ENCODE peak calls at places on chromosomes 1 and 21, in nine cellular contexts. M, V, A, H, G, J, S, X and Z are unnamed samples.

GRCh38 chr21:43659136-43660000 is at the start of the genes HSF2BP and RRP1B:
- DNase-seq in M (peak; percentile 74), V (peak; percentile 67), A (peak; percentile 81), H (peak; percentile 86), G (peak; percentile 94), J (peak; percentile 88), S (peak; percentile 97), X (peak; percentile 79), Z (peak; percentile 82)

GRCh38 chr1:54798206-54798605 is 2.9 kb downstream of the TTC22 start:
- DNase-seq in M (no peak), V (no peak), A (no peak), H (no peak), G (no peak), J (peak; percentile 22), S (no peak), X (no peak), Z (no peak)

GRCh38 chr1:111422546-111423391 is 4.8 kb downstream of the OVGP1 start:
- DNase-seq in M (peak; percentile 48), V (no peak), A (no peak), H (peak; percentile 62), G (peak; percentile 43), J (no peak), S (no peak), X (no peak), Z (no peak)

GRCh38 chr1:92515796-92516201 is 29.1 kb upstream of the GFI1 start:
- DNase-seq in M (no peak), V (no peak), A (no peak), H (no peak), G (no peak), J (no peak), S (no peak), X (no peak), Z (no peak)

GRCh38 chr1:110879758-110880606 is 7.0 kb downstream of the CD53 start:
- DNase-seq in M (peak; percentile 65), V (peak; percentile 31), A (no peak), H (no peak), G (peak; percentile 59), J (no peak), S (no peak), X (no peak), Z (no peak)

GRCh38 chr21:46323227-46323709 is 402 bp downstream of the C21orf58 start:
- DNase-seq in M (no peak), V (no peak), A (peak; percentile 29), H (no peak), G (peak; percentile 28), J (no peak), S (no peak), X (no peak), Z (peak; percentile 23)

GRCh38 chr1:167439301-167439988 is 78.9 kb downstream of the CD247 start:
- DNase-seq in M (no peak), V (no peak), A (peak; percentile 56), H (no peak), G (peak; percentile 63), J (no peak), S (no peak), X (peak; percentile 46), Z (peak; percentile 41)

GRCh38 chr21:27590271-27590670 is 623.4 kb upstream of the ADAMTS5 start:
- DNase-seq in M (peak; percentile 90), V (no peak), A (peak; percentile 95), H (no peak), G (peak; percentile 89), J (peak; percentile 73), S (peak; percentile 37), X (no peak), Z (peak; percentile 92)

GRCh38 chr1:222920169-222920568 is 105.3 kb downstream of the DISP1 start:
- DNase-seq in M (no peak), V (no peak), A (no peak), H (no peak), G (no peak), J (no peak), S (no peak), X (no peak), Z (peak; percentile 40)

GRCh38 chr1:46420533-46420915 is 26.4 kb downstream of the FAAH start:
- DNase-seq in M (no peak), V (no peak), A (no peak), H (no peak), G (no peak), J (no peak), S (no peak), X (no peak), Z (no peak)

GRCh38 chr1:169834869-169835268 is 40.2 kb upstream of the METTL18 start:
- DNase-seq in M (no peak), V (no peak), A (no peak), H (no peak), G (no peak), J (no peak), S (no peak), X (no peak), Z (no peak)

GRCh38 chr1:244254467-244254866 is 197.2 kb downstream of the ADSS2 start:
- DNase-seq in M (no peak), V (no peak), A (no peak), H (peak; percentile 78), G (no peak), J (no peak), S (no peak), X (no peak), Z (no peak)

GRCh38 chr1:117389284-117389683 is 22.0 kb downstream of the MAN1A2 start:
- DNase-seq in M (no peak), V (no peak), A (no peak), H (no peak), G (no peak), J (no peak), S (no peak), X (no peak), Z (no peak)